ENCODE peak calls at places on chromosomes 12 and 14, in five cellular contexts. One of them, this sample, is unnamed.
A peak's percentile ranks its signal among the peaks of the same experiment; 100 is the strongest.

GRCh38 chr12:40622246-40622838 is 69.9 kb upstream of the CNTN1 start:
- DNase-seq in neuronal stem cell: peak; percentile 57
- DNase-seq in H9: peak; percentile 59
- DNase-seq in mesendoderm: peak; percentile 65
- DNase-seq in IMR-90: peak; percentile 43
- DNase-seq in this sample: peak; percentile 82

GRCh38 chr14:99187858-99188257 is 84.1 kb downstream of the BCL11B start:
- DNase-seq in neuronal stem cell: no peak
- DNase-seq in H9: no peak
- DNase-seq in mesendoderm: no peak
- DNase-seq in IMR-90: no peak
- DNase-seq in this sample: no peak

GRCh38 chr14:66645716-66646115 is 137.8 kb downstream of the GPHN start:
- DNase-seq in neuronal stem cell: no peak
- DNase-seq in H9: no peak
- DNase-seq in mesendoderm: no peak
- DNase-seq in IMR-90: peak; percentile 8
- DNase-seq in this sample: no peak

GRCh38 chr14:102775855-102776760 is 1.1 kb upstream of the TRAF3 start:
- DNase-seq in neuronal stem cell: no peak
- DNase-seq in H9: peak; percentile 32
- DNase-seq in mesendoderm: no peak
- DNase-seq in IMR-90: peak; percentile 80
- DNase-seq in this sample: peak; percentile 58

GRCh38 chr12:56836800-56837663 is 73.9 kb downstream of the HSD17B6 start:
- DNase-seq in neuronal stem cell: no peak
- DNase-seq in H9: no peak
- DNase-seq in mesendoderm: no peak
- DNase-seq in IMR-90: peak; percentile 72
- DNase-seq in this sample: peak; percentile 69

GRCh38 chr14:22928237-22929103 is 706 bp downstream of the PRMT5 start:
- DNase-seq in neuronal stem cell: no peak
- DNase-seq in H9: no peak
- DNase-seq in mesendoderm: no peak
- DNase-seq in IMR-90: no peak
- DNase-seq in this sample: no peak

GRCh38 chr14:33943081-33943480 is 7.8 kb downstream of the EGLN3 start:
- DNase-seq in neuronal stem cell: no peak
- DNase-seq in H9: no peak
- DNase-seq in mesendoderm: no peak
- DNase-seq in IMR-90: no peak
- DNase-seq in this sample: no peak

GRCh38 chr14:87052646-87053225 is 940.2 kb downstream of the GALC start:
- DNase-seq in neuronal stem cell: no peak
- DNase-seq in H9: no peak
- DNase-seq in mesendoderm: peak; percentile 3
- DNase-seq in IMR-90: no peak
- DNase-seq in this sample: no peak

GRCh38 chr14:58216544-58216943 is 16.6 kb downstream of the ACTR10 start:
- DNase-seq in neuronal stem cell: no peak
- DNase-seq in H9: no peak
- DNase-seq in mesendoderm: no peak
- DNase-seq in IMR-90: peak; percentile 32
- DNase-seq in this sample: no peak

DNA sequence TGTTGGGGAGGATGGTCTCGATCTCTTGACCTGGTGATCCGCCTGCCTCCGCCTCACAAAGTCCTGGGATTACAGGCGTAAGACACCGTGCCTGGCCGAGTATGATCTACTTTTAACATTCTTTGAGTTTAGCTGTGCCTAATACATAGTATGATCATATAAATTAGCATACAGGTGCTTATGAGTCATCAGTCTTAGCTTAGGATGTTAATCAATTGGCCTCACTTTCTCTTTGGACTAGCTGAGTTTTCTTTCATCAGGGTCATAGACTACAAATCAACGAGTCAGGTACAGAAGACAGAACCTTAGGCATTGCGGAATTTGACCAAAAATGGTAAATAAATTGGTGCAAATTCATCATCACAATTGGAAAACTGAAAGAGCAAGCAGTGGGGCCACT is 2.2 kb downstream of the SLC25A21 start:
- DNase-seq in neuronal stem cell: no peak
- DNase-seq in H9: no peak
- DNase-seq in mesendoderm: no peak
- DNase-seq in IMR-90: no peak
- DNase-seq in this sample: no peak
- H3K4ac ChIP-seq in neuronal stem cell: no peak overlapping the region
- H3K4ac ChIP-seq in H9: no peak overlapping the region
- H3K4ac ChIP-seq in mesendoderm: no peak overlapping the region
- H3K4ac ChIP-seq in IMR-90: no peak overlapping the region
- H3K4ac ChIP-seq in this sample: no peak overlapping the region

GRCh38 chr14:56310643-56311042 is 192.4 kb downstream of the PELI2 start:
- DNase-seq in neuronal stem cell: no peak
- DNase-seq in H9: no peak
- DNase-seq in mesendoderm: peak; percentile 10
- DNase-seq in IMR-90: peak; percentile 59
- DNase-seq in this sample: no peak
- H3K23ac ChIP-seq in neuronal stem cell: no peak overlapping the region
- H3K23ac ChIP-seq in H9: no peak overlapping the region
- H3K23ac ChIP-seq in mesendoderm: no peak overlapping the region
- H3K23ac ChIP-seq in IMR-90: peak overlapping the region; percentile 34
- H3K23ac ChIP-seq in this sample: no peak overlapping the region

GRCh38 chr14:50834802-50835276 is 3.9 kb upstream of the NIN start:
- DNase-seq in neuronal stem cell: no peak
- DNase-seq in H9: no peak
- DNase-seq in mesendoderm: no peak
- DNase-seq in IMR-90: no peak
- DNase-seq in this sample: no peak
- H3K4ac ChIP-seq in neuronal stem cell: no peak overlapping the region
- H3K4ac ChIP-seq in H9: no peak overlapping the region
- H3K4ac ChIP-seq in mesendoderm: no peak overlapping the region
- H3K4ac ChIP-seq in IMR-90: no peak overlapping the region
- H3K4ac ChIP-seq in this sample: no peak overlapping the region

GRCh38 chr12:116640320-116640719 is 81.1 kb downstream of the MAP1LC3B2 start:
- DNase-seq in neuronal stem cell: no peak
- DNase-seq in H9: no peak
- DNase-seq in mesendoderm: no peak
- DNase-seq in IMR-90: no peak
- DNase-seq in this sample: no peak

GRCh38 chr12:116639765-116640164 is 80.6 kb downstream of the MAP1LC3B2 start:
- DNase-seq in neuronal stem cell: no peak
- DNase-seq in H9: no peak
- DNase-seq in mesendoderm: no peak
- DNase-seq in IMR-90: no peak
- DNase-seq in this sample: no peak

GRCh38 chr12:116644806-116645205 is 85.6 kb downstream of the MAP1LC3B2 start:
- DNase-seq in neuronal stem cell: no peak
- DNase-seq in H9: no peak
- DNase-seq in mesendoderm: no peak
- DNase-seq in IMR-90: no peak
- DNase-seq in this sample: no peak

GRCh38 chr12:116642101-116642500 is 82.9 kb downstream of the MAP1LC3B2 start:
- DNase-seq in neuronal stem cell: no peak
- DNase-seq in H9: no peak
- DNase-seq in mesendoderm: no peak
- DNase-seq in IMR-90: no peak
- DNase-seq in this sample: peak; percentile 14

DNA sequence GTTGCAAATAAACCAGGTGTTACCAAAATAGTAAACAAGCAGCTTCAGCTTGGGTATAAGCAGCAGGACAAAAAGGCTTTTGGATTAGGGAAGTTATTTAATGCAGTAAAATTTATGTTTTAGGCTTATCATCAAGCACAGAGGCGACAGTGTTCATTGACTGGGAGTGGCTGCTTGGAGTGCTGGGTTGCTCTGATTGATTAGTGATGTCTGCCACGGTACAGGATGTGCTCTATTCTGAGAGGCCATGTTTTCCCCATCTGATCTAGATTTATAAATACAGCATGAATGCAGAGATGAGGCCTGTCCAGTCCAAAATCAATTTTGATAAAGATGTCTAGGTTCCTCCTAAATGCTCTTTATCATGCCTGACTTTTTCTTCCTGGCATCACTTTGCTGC is 83.5 kb downstream of the MAP1LC3B2 start:
- DNase-seq in neuronal stem cell: no peak
- DNase-seq in H9: no peak
- DNase-seq in mesendoderm: no peak
- DNase-seq in IMR-90: no peak
- DNase-seq in this sample: no peak
- H3K23ac ChIP-seq in neuronal stem cell: no peak overlapping the region
- H3K23ac ChIP-seq in H9: no peak overlapping the region
- H3K23ac ChIP-seq in mesendoderm: no peak overlapping the region
- H3K23ac ChIP-seq in IMR-90: no peak overlapping the region
- H3K23ac ChIP-seq in this sample: no peak overlapping the region

DNA sequence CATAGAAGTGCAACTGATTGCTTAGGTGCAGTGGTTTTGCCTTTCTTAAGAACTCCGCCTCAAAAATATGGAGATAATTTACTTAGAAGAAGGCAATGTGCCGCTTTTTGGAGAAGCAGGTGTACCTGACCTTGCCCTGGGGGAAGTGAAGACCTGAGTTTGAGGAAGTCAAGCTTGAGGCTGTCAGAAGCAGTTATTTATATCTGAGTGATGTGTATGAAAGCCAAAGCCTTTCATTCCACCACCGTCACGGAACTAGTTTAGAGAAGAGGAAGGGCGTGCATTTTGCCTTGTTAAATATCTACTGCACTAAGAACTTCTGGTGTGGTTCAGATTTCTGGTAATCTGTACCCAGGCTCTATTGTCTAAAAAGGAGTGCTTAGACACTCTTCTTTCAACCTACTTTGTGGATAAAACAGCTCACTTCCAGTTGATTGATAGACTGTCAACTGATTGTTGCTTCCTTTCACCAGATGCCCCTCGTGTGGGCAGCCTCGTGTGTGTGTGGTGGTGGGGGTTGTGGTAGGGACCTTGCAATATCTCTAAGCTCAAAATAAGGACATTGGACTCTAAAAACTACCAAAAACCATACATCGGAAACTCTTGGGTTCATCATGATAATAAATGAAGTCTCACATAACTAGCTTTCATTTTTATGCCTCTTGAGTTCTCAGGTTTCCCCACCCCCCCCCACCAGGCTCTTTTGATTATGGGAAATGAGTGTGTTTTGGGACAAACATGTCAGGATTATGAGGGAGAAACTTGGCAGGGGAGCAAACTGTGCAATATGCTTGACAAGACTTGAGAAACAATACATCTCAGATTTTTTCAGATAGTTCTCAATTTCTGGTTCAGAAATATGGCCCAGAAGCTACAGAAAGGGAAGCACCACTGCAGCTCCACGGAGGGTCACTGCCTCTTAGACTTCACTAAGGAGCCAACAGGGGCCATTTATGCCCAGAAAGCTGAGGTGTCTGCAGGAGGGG is 78.6 kb downstream of the ARF6 start:
- DNase-seq in neuronal stem cell: no peak
- DNase-seq in H9: no peak
- DNase-seq in mesendoderm: no peak
- DNase-seq in IMR-90: peak; percentile 25
- DNase-seq in this sample: no peak
- H3K4ac ChIP-seq in neuronal stem cell: no peak overlapping the region
- H3K4ac ChIP-seq in H9: no peak overlapping the region
- H3K4ac ChIP-seq in mesendoderm: no peak overlapping the region
- H3K4ac ChIP-seq in IMR-90: peak overlapping the region; percentile 92
- H3K4ac ChIP-seq in this sample: no peak overlapping the region

GRCh38 chr12:51951199-51951842 is at the start of gene ACVR1B:
- DNase-seq in neuronal stem cell: peak; percentile 83
- DNase-seq in H9: peak; percentile 89
- DNase-seq in mesendoderm: peak; percentile 91
- DNase-seq in IMR-90: peak; percentile 90
- DNase-seq in this sample: peak; percentile 73
- H3K23ac ChIP-seq in neuronal stem cell: no peak within 1 kb of the TSS
- H3K23ac ChIP-seq in H9: no peak within 1 kb of the TSS
- H3K23ac ChIP-seq in mesendoderm: peak within 1 kb of the TSS; percentile 59
- H3K23ac ChIP-seq in IMR-90: peak within 1 kb of the TSS; percentile 96
- H3K23ac ChIP-seq in this sample: peak within 1 kb of the TSS; percentile 30

DNA sequence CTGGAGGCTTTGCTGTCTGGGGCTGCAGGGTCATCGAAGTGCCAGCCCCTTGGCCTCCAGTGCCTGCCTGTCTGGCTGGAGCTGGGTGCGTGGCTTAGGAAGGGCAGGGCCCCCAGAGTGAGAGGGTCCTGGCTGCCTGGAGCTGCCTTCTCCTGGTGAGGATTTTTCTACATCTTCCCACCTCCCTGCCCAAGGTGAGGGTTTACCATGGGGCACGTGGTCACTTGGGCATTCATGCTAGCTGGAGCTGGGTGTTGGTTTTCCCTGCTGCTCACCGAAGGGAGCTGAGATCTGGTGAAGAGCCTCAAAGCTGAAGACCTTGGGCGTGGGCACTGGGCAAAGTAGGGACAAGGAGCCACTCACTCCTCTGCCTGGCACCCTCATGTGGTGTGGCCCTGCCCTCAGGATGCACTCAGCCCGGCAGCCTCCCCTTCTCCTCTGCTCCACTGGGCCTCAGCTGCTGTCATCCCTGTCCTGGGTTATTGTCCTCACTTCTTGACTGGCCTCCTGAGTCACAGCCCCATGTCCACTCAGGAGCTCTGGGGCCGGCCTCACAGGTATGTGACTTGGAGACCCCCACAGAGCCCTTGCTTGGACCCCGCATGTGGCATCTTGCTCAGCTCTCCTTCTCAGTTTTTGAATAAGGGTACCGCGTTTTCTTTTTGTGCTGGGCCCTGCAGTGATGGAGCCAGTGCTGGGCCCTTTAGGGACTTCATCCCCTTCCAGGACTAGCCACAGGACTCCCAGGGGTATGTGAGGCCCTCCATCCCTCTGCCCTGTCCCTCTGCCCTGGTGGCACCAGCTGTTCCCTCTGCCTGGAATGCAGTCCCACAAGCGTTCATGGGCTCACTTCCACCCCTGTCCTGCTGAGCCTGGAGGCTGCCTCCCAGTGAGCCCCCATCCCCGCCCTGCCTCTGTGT is 1.6 kb downstream of the CEP170B start:
- DNase-seq in neuronal stem cell: no peak
- DNase-seq in H9: no peak
- DNase-seq in mesendoderm: no peak
- DNase-seq in IMR-90: no peak
- DNase-seq in this sample: no peak
- H3K4ac ChIP-seq in neuronal stem cell: no peak overlapping the region
- H3K4ac ChIP-seq in H9: no peak overlapping the region
- H3K4ac ChIP-seq in mesendoderm: no peak overlapping the region
- H3K4ac ChIP-seq in IMR-90: peak overlapping the region; percentile 69
- H3K4ac ChIP-seq in this sample: peak overlapping the region; percentile 18